ENCODE peak calls at places on chromosomes 13 and 19, in nine cellular contexts. C, M, T, X, V, G, E, Q and D are unnamed samples.

GRCh38 chr13:77733674-77734073 is 36.2 kb downstream of the SLAIN1 start:
- DNase-seq in T (no peak), M (no peak), G (no peak), Q (no peak), X (no peak), C (no peak), E (no peak), V (no peak), D (no peak)

GRCh38 chr19:2111886-2112285 is 15.2 kb downstream of the IZUMO4 start:
- DNase-seq in E (no peak), X (no peak), Q (no peak), C (no peak), M (no peak), G (no peak), V (no peak), T (no peak), D (no peak)

GRCh38 chr19:29622191-29623070 is 16.3 kb downstream of the POP4 start:
- DNase-seq in V (no peak), T (no peak), X (peak; percentile 78), G (no peak), Q (peak; percentile 4), C (no peak), E (no peak), M (no peak), D (no peak)

GRCh38 chr19:19113040-19113541 is 25.2 kb downstream of the TMEM161A start:
- DNase-seq in X (peak; percentile 90), T (no peak), Q (no peak), G (no peak), V (peak; percentile 68), C (no peak), E (no peak), M (no peak), D (no peak)

GRCh38 chr19:4380254-4380727 is 20.1 kb downstream of the SH3GL1 start:
- DNase-seq in T (peak; percentile 41), C (no peak), E (no peak), Q (peak; percentile 61), G (peak; percentile 63), V (no peak), M (no peak), X (no peak), D (no peak)

GRCh38 chr13:74026753-74027152 is 107.5 kb downstream of the KLF12 start:
- DNase-seq in V (peak; percentile 85), C (no peak), Q (peak; percentile 63), M (no peak), T (peak; percentile 42), X (peak; percentile 91), G (no peak), E (no peak), D (no peak)

GRCh38 chr13:99746857-99747710 is 224.5 kb downstream of the ZIC5 start:
- DNase-seq in M (peak; percentile 93), Q (no peak), V (peak; percentile 77), E (no peak), X (peak; percentile 64), C (no peak), G (no peak), T (no peak), D (no peak)

GRCh38 chr13:113920173-113920572 is 53.7 kb downstream of the C13orf46 start:
- DNase-seq in M (no peak), V (no peak), E (no peak), G (no peak), T (no peak), Q (no peak), C (no peak), X (no peak), D (peak; percentile 4)

GRCh38 chr13:98089826-98090225 is 53.1 kb upstream of the FARP1 start:
- DNase-seq in T (no peak), G (no peak), M (no peak), C (no peak), V (no peak), X (no peak), E (no peak), Q (no peak), D (no peak)

GRCh38 chr13:28059214-28059613 is 41.2 kb downstream of the FLT3 start:
- DNase-seq in G (no peak), M (peak; percentile 9), X (peak; percentile 88), T (no peak), Q (no peak), V (peak; percentile 83), E (no peak), C (peak; percentile 23), D (no peak)

GRCh38 chr19:18379803-18380747 is 5.9 kb upstream of the GDF15 start:
- DNase-seq in V (peak; percentile 57), Q (no peak), T (no peak), G (peak; percentile 76), X (peak; percentile 74), E (peak; percentile 88), C (peak; percentile 96), M (no peak), D (peak; percentile 96)

DNA sequence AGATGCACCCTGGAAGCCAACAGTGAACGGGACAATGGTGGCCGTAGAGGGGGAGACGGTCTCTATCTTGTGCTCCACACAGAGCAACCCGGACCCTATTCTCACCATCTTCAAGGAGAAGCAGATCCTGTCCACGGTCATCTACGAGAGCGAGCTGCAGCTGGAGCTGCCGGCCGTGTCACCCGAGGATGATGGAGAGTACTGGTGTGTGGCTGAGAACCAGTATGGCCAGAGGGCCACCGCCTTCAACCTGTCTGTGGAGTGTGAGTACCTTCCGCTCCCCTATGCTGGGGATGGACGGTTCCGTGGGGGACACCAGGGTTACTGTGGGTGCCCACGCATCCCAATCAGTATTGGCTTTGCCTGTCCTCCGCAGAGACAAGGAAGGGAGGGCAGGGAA is 10.5 kb downstream of the MAG start:
- DNase-seq in V (no peak), C (no peak), X (no peak), G (no peak), T (no peak), M (no peak), E (no peak), Q (no peak), D (no peak)
- H3K27ac ChIP-seq in V (no peak overlapping the region), C (no peak overlapping the region), X (no peak overlapping the region), G (no peak overlapping the region), T (no peak overlapping the region), M (no peak overlapping the region), E (no peak overlapping the region), Q (no peak overlapping the region), D (no peak overlapping the region)

GRCh38 chr13:40995997-40996396 is 23.1 kb downstream of the ELF1 start:
- DNase-seq in X (no peak), T (no peak), G (no peak), E (no peak), C (no peak), Q (no peak), M (no peak), V (no peak), D (no peak)

GRCh38 chr13:40992678-40993077 is 26.4 kb downstream of the ELF1 start:
- DNase-seq in E (no peak), C (no peak), V (no peak), M (no peak), T (no peak), G (no peak), Q (no peak), X (no peak), D (no peak)

GRCh38 chr13:40993987-40994386 is 25.1 kb downstream of the ELF1 start:
- DNase-seq in X (peak; percentile 47), C (no peak), M (no peak), Q (no peak), E (no peak), V (peak; percentile 86), G (no peak), T (no peak), D (no peak)

GRCh38 chr13:40994581-40995230 is 24.4 kb downstream of the ELF1 start:
- DNase-seq in E (no peak), T (no peak), G (no peak), X (no peak), Q (no peak), M (no peak), C (no peak), V (no peak), D (no peak)

GRCh38 chr13:40993119-40993518 is 26.0 kb downstream of the ELF1 start:
- DNase-seq in V (peak; percentile 53), X (peak; percentile 49), Q (no peak), M (no peak), E (no peak), G (no peak), C (no peak), T (no peak), D (no peak)
- H3K4me1 ChIP-seq in V (peaks cover 10% of the 10 kb centered on the region), X (no peaks in the 10 kb centered on the region), Q (peaks cover 50% of the 10 kb centered on the region), M (no peaks in the 10 kb centered on the region), E (peaks cover 32% of the 10 kb centered on the region), G (peaks cover 78% of the 10 kb centered on the region), C (peaks cover 56% of the 10 kb centered on the region), T (peaks cover 71% of the 10 kb centered on the region), D (peaks cover 31% of the 10 kb centered on the region)

GRCh38 chr19:38686530-38686888 is 39.1 kb downstream of the ACTN4 start:
- DNase-seq in Q (no peak), E (no peak), M (no peak), G (no peak), V (no peak), X (no peak), C (no peak), T (peak; percentile 48), D (no peak)

GRCh38 chr19:38683393-38684077 is 36.1 kb downstream of the ACTN4 start:
- DNase-seq in M (no peak), T (peak; percentile 64), C (no peak), V (peak; percentile 95), G (no peak), Q (no peak), X (peak; percentile 99), E (peak; percentile 91), D (peak; percentile 77)

GRCh38 chr19:38684078-38684861 is 36.8 kb downstream of the ACTN4 start:
- DNase-seq in Q (no peak), G (peak; percentile 55), V (no peak), C (no peak), X (peak; percentile 78), E (peak; percentile 79), M (no peak), T (peak; percentile 53), D (peak; percentile 89)

GRCh38 chr19:38685666-38686529 is 38.4 kb downstream of the ACTN4 start:
- DNase-seq in Q (no peak), E (no peak), X (peak; percentile 82), T (peak; percentile 28), M (no peak), C (no peak), G (no peak), V (peak; percentile 80), D (no peak)

DNA sequence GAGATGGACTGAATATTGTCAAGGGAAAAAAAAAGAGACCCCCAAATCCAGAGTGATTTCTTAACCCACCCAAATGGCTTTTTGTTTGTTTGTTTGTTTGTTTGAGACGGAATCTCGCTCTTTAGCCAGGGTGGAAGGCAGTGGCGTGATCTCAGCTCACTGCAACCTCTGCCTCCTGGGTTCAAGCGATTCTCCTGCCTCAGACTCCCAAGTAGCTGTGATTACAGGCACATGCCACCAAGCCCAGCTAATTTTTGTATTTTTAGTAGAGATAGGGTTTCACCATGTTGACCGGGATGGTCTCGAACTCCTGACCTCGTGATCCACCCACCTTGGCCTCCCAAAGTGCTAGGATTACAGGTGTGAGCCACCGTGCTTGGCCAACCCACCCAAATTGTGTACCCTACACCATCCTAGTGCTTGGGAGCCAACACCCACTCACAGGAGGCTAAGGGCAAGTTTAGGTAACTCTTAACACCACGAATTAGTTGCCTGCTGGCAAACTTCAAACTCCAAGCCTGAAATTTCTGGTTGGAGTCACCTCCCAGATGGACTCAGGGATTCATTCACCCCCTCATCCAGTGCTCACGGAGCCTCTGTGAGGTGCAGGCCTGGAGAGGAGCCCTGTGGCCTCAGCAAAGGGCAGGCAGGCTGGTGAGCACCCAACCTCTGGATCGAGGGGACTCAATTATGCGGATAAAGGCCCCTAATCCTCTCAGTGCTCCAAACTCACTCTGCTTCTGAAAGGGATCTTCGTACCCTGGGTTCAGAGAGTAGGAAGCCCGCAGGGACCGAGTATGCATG is 37.6 kb downstream of the ACTN4 start:
- DNase-seq in C (no peak), T (no peak), G (no peak), V (no peak), M (no peak), E (no peak), Q (no peak), X (no peak), D (no peak)
- H3K4me3 ChIP-seq in C (no peak overlapping the region), T (peak overlapping the region; percentile 40), G (no peak overlapping the region), V (no peak overlapping the region), M (no peak overlapping the region), E (no peak overlapping the region), Q (no peak overlapping the region), X (peak overlapping the region; percentile 13), D (no peak overlapping the region)

GRCh38 chr19:5624741-5625140 is 1.9 kb downstream of the SAFB start:
- DNase-seq in G (no peak), E (no peak), C (no peak), Q (no peak), M (no peak), T (no peak), X (no peak), V (peak; percentile 24), D (no peak)
- H3K27ac ChIP-seq in G (no peak overlapping the region), E (peak overlapping the region; percentile 95), C (peak overlapping the region; percentile 91), Q (peak overlapping the region; percentile 97), M (no peak overlapping the region), T (peak overlapping the region; percentile 96), X (no peak overlapping the region), V (no peak overlapping the region), D (peak overlapping the region; percentile 97)